ENCODE peak calls at places on chromosomes 12 and 14, in five cellular contexts. P is mesenchymal stem cell, F is neuronal stem cell, Q is H9, D is trophoblast cell. C is an unnamed sample.

GRCh38 chr12:26617513-26617912 is 215.5 kb downstream of the ITPR2 start:
- DNase-seq in Q (no peak), P (no peak), D (no peak), F (no peak), C (no peak)

GRCh38 chr12:43109626-43110345 is 442.2 kb downstream of the ADAMTS20 start:
- DNase-seq in D (no peak), F (no peak), Q (no peak), P (no peak), C (no peak)

GRCh38 chr12:130339946-130340345 is 2.3 kb downstream of the PIWIL1 start:
- DNase-seq in D (no peak), F (no peak), Q (no peak), P (no peak), C (no peak)

GRCh38 chr14:96588410-96589249 is 86.4 kb downstream of the PAPOLA start:
- DNase-seq in D (no peak), Q (peak; percentile 24), P (no peak), F (no peak), C (no peak)

GRCh38 chr12:57116580-57117281 is 5.6 kb upstream of the STAT6 start:
- DNase-seq in Q (no peak), D (no peak), F (no peak), P (no peak), C (no peak)

GRCh38 chr14:22494486-22495135 is 94.4 kb downstream of the DAD1 start:
- DNase-seq in Q (no peak), D (no peak), F (no peak), P (no peak), C (no peak)

GRCh38 chr14:91317381-91318313 is 73.1 kb upstream of the GPR68 start:
- DNase-seq in P (no peak), Q (no peak), D (no peak), F (no peak), C (no peak)

GRCh38 chr12:102396276-102396675 is 84.1 kb downstream of the IGF1 start:
- DNase-seq in F (no peak), P (no peak), Q (no peak), D (no peak), C (no peak)

GRCh38 chr12:130601327-130601726 is 114.8 kb downstream of the RIMBP2 start:
- DNase-seq in Q (no peak), P (no peak), D (no peak), F (no peak), C (no peak)

GRCh38 chr12:15728118-15728598 is 61.0 kb downstream of the EPS8 start:
- DNase-seq in D (no peak), P (peak; percentile 77), F (no peak), Q (no peak), C (no peak)

GRCh38 chr14:103545915-103546650 is 16.4 kb downstream of the BAG5 start:
- DNase-seq in F (no peak), Q (no peak), D (no peak), P (no peak), C (no peak)

GRCh38 chr12:106898001-106898966 is 57.4 kb upstream of the TMEM263 start:
- DNase-seq in F (no peak), Q (no peak), P (no peak), D (no peak), C (no peak)

GRCh38 chr12:51904951-51905471 is 2.3 kb upstream of the ACVRL1 start:
- DNase-seq in D (no peak), F (no peak), Q (no peak), P (peak; percentile 90), C (no peak)

GRCh38 chr14:23079716-23080115 is 15.2 kb downstream of the ACIN1 start:
- DNase-seq in D (peak; percentile 32), P (no peak), F (no peak), Q (no peak), C (no peak)

DNA sequence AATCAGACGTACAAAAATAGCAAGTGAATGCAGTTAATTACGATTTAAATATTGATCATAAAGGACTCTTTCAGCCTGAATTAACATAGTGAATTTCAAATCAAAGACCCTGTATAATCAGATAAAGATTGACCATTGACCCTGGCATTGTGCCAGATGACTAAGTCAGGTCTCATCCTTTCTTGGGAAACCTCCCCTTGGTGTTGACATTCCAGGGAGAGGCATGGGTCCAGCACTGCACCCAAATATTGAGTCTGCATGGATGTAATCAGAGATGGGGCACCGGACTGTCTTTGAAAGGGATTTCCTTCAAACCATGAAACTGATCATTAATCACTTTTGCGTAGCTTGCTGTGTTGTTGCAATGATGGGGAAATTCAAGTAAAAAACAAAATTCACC is 1138.2 kb downstream of the BCL11B start:
- DNase-seq in Q (no peak), D (no peak), P (no peak), F (no peak), C (no peak)
- H2BK12ac ChIP-seq in Q (no peak overlapping the region), D (no peak overlapping the region), P (no peak overlapping the region), F (no peak overlapping the region), C (no peak overlapping the region)

GRCh38 chr14:73273799-73274198 is 36.5 kb downstream of the PAPLN start:
- DNase-seq in D (no peak), P (no peak), Q (no peak), F (no peak), C (no peak)

GRCh38 chr14:73267474-73267873 is 30.2 kb downstream of the PAPLN start:
- DNase-seq in P (no peak), Q (no peak), D (no peak), F (no peak), C (no peak)

GRCh38 chr14:73269729-73270651 is 32.7 kb downstream of the PAPLN start:
- DNase-seq in D (peak; percentile 74), Q (peak; percentile 59), F (no peak), P (peak; percentile 44), C (no peak)

GRCh38 chr14:73276836-73277235 is 39.5 kb downstream of the PAPLN start:
- DNase-seq in F (no peak), Q (no peak), D (no peak), P (no peak), C (no peak)

DNA sequence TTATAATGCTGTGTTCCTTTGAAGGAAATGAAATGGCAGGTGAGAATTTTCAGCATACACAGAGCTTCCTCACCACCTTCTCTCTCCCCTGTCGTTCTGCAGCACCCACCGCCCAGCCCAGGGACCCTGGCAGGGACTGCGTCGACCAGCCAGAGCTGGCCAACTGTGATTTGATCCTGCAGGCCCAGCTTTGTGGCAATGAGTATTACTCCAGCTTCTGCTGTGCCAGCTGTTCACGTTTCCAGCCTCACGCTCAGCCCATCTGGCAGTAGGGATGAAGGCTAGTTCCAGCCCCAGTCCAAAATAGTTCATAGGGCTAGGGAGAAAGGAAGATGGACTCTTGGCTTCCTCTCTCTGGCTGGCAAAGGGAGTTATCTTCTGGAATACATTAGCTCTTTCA is 35.1 kb downstream of the PAPLN start:
- DNase-seq in D (no peak), P (no peak), Q (no peak), F (no peak), C (no peak)
- H2BK12ac ChIP-seq in D (no peak overlapping the region), P (no peak overlapping the region), Q (no peak overlapping the region), F (no peak overlapping the region), C (no peak overlapping the region)

GRCh38 chr14:65972346-65972745 is 513.8 kb upstream of the CCDC196 start:
- DNase-seq in P (peak; percentile 6), D (peak; percentile 11), F (no peak), Q (no peak), C (no peak)
- H2BK12ac ChIP-seq in P (no peak overlapping the region), D (no peak overlapping the region), F (no peak overlapping the region), Q (no peak overlapping the region), C (no peak overlapping the region)

DNA sequence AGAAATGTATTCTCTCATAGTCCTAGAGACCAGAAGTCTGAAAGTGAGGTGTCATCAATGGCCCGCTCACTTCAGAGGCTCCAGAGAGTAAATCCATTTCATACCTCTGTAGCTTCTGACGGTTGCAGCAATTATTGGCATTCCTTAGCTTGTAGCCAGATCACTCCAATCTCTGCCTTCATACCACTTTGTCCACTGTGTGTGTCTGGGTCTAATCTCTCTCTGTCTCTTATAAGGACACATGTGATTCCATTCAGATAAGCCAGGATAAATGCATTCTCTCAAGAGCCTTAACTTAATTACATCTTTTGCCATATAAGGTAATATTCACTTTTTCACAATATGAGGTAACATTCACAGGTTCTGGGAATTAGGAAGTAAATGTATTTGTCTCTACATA is 365.7 kb downstream of the GXYLT1 start:
- DNase-seq in F (no peak), P (no peak), Q (no peak), D (peak; percentile 20), C (no peak)
- H2BK12ac ChIP-seq in F (no peak overlapping the region), P (no peak overlapping the region), Q (no peak overlapping the region), D (no peak overlapping the region), C (no peak overlapping the region)

GRCh38 chr14:44829021-44829420 is 132.7 kb downstream of the KLHL28 start:
- DNase-seq in F (no peak), Q (no peak), D (no peak), P (no peak), C (no peak)

GRCh38 chr14:44833376-44833775 is 128.4 kb downstream of the KLHL28 start:
- DNase-seq in P (peak; percentile 65), Q (no peak), D (no peak), F (no peak), C (no peak)
- H2BK12ac ChIP-seq in P (no peak overlapping the region), Q (no peak overlapping the region), D (no peak overlapping the region), F (no peak overlapping the region), C (no peak overlapping the region)

GRCh38 chr14:92780444-92780843 is 13.7 kb upstream of the GOLGA5 start:
- DNase-seq in D (no peak), P (no peak), Q (no peak), F (no peak), C (no peak)

GRCh38 chr14:92786427-92786756 is 7.7 kb upstream of the GOLGA5 start:
- DNase-seq in Q (no peak), D (no peak), F (no peak), P (no peak), C (no peak)

GRCh38 chr14:92780865-92781264 is 13.2 kb upstream of the GOLGA5 start:
- DNase-seq in D (no peak), Q (no peak), F (no peak), P (no peak), C (no peak)

GRCh38 chr14:92785601-92786426 is 8.3 kb upstream of the GOLGA5 start:
- DNase-seq in P (peak; percentile 94), F (no peak), D (peak; percentile 81), Q (peak; percentile 29), C (no peak)

DNA sequence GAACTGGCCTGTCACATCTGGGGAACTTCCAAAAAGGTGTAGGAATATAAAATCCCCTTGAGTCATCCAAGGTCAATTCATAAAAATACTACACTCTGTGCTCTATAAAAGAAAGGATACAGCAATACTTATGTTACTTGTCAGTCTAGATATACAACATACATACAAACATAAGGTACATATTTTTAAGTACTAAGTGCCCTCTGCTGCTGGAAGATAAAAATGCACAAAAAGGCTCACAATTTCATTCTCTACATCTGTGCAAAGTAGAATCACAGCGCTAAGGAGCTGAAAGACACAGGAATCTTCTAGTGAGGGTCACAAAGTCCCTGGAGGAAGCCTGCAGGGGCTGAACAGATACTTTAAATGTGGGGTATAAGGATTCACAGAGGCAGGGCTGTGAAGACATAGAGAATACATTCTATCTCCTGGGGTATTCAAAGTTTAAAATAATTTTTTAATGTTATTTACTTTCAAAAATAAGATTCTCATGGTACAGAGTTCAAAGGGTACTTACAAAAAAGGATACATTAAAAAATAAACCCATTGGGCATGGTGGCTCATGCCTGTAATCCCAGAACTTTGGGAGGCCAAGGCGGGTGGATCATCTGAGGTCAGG is 10.2 kb upstream of the GOLGA5 start:
- DNase-seq in P (peak; percentile 80), F (peak; percentile 11), Q (no peak), D (peak; percentile 87), C (no peak)
- H2BK12ac ChIP-seq in P (no peak overlapping the region), F (no peak overlapping the region), Q (no peak overlapping the region), D (no peak overlapping the region), C (no peak overlapping the region)